ENCODE peak calls at places on chromosomes 11 and 22, in four cellular contexts. U, X, O and V are unnamed samples.

GRCh38 chr11:67584205-67584880 is 731 bp downstream of the GSTP1 start:
- DNase-seq in U (peak), X (peak), O (no peak), V (no peak)

GRCh38 chr11:102346456-102346747 is 612 bp upstream of the BIRC2 start:
- DNase-seq in U (no peak), X (no peak), O (no peak), V (no peak)

GRCh38 chr11:84564180-84564866 is 1062.8 kb downstream of the DLG2 start:
- DNase-seq in U (peak), X (no peak), O (peak), V (no peak)

GRCh38 chr11:119389611-119390254 is 8.2 kb upstream of the USP2 start:
- DNase-seq in U (no peak), X (no peak), O (no peak), V (no peak)

GRCh38 chr11:10304495-10305261 is at the start of gene ADM:
- DNase-seq in U (peak), X (peak), O (peak), V (peak)

GRCh38 chr11:20584093-20584774 is 15.2 kb upstream of the SLC6A5 start:
- DNase-seq in U (no peak), X (no peak), O (no peak), V (no peak)

GRCh38 chr11:66259976-66260375 is 8.5 kb upstream of the RAB1B start:
- DNase-seq in U (no peak), X (no peak), O (no peak), V (no peak)

GRCh38 chr11:61542024-61542461 is 33.5 kb downstream of the LRRC10B start:
- DNase-seq in U (no peak), X (no peak), O (no peak), V (no peak)

GRCh38 chr22:46010177-46010867 is 33.4 kb upstream of the WNT7B start:
- DNase-seq in U (peak), X (no peak), O (no peak), V (no peak)

GRCh38 chr11:82714346-82715174 is 19.1 kb downstream of the FAM181B start:
- DNase-seq in U (peak), X (no peak), O (peak), V (no peak)

GRCh38 chr11:35878736-35879135 is 65.1 kb upstream of the LDLRAD3 start:
- DNase-seq in U (no peak), X (no peak), O (no peak), V (no peak)

GRCh38 chr11:121533556-121534050 is 80.8 kb upstream of the SORL1-AS1 start:
- DNase-seq in U (no peak), X (peak), O (no peak), V (no peak)

GRCh38 chr11:121538054-121538453 is 85.3 kb upstream of the SORL1-AS1 start:
- DNase-seq in U (no peak), X (no peak), O (no peak), V (no peak)

GRCh38 chr11:121536116-121536515 is 83.3 kb upstream of the SORL1-AS1 start:
- DNase-seq in U (no peak), X (no peak), O (no peak), V (no peak)

GRCh38 chr11:121535122-121535796 is 82.5 kb upstream of the SORL1-AS1 start:
- DNase-seq in U (peak), X (no peak), O (no peak), V (no peak)

DNA sequence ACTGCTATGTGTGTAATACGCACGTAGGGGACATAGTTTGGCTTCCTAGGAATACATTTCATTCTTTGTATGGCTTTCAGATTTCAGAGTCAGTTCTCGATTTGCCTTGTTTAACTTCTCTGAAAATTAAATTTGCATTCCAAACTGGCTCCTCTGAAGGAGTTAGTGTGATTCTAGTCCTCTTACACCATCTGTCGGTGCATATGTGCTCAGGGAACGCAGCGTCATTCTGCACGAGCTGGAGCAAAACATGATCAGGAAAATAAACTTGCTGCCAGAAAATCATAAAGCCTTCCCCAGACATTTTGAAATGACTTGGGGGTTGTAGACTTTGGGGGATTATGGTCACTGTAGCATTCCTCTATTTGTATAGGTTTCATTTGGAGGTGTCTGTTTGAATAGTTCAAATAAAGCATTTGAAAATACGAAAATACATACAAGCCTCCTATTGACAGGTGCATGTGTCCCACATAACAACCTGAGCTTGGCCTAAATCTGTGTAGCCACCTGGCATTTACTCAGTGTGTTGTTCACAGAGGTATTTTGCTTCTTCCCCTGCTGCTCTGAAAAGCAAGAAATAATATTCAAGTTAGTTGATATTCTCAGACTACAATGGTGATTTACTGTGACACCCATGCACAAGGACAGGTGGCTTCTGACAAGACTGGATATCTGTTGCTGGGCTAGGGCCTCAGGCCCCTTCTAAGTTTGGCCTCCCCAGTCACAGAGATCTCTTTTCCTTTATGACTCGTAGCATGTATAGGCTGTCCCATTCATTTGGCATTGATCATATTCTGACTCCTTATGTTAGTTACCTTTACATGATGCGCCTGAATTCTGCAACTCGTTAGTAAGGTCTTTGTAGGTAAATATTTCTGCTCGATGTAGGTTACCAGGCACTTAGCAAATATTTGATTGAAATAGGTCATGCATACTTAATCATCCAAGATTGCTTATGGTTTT is 81.6 kb upstream of the SORL1-AS1 start:
- DNase-seq in U (peak), X (peak), O (no peak), V (no peak)
- TF ChIP-seq CTCF in U (peak), X (no peak), O (peak), V (no peak)

GRCh38 chr11:8329336-8329735 is 65.7 kb upstream of the LMO1 start:
- DNase-seq in U (no peak), X (no peak), O (no peak), V (no peak)
- TF ChIP-seq CTCF in U (no peak), X (no peak), O (no peak), V (no peak)

GRCh38 chr11:112004389-112004788 is 20.8 kb upstream of the DLAT start:
- DNase-seq in U (no peak), X (no peak), O (peak), V (no peak)
- TF ChIP-seq CTCF in U (peak), X (no peak), O (peak), V (peak)

DNA sequence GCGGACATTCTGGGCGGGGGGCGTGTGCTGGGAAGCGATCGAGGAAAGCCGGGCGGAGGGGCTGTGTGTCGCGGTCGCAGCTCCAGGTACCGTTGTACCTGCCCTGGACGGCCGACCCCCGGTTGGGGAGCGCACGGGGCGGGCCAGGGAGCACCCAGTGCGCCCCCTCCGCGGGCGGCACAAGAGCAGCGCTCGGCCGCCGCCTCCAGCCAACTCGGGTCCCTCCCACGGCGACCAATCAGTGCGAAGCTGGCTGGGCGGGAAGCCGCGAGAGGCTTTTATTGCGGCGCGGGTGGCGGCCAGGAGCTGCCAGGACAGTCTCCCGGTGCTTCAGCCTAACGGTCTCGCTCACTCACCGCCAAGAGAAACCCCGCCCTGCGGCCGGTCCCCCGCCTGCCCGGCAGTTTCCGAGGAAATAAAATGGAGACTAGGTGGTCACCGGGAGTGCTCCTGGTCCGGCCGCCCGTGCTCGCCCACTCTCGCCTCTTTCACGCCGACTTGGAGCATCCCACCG is 1.7 kb downstream of the NCAM1 start:
- DNase-seq in U (peak), X (no peak), O (no peak), V (peak)
- TF ChIP-seq CTCF in U (no peak), X (no peak), O (no peak), V (no peak)

DNA sequence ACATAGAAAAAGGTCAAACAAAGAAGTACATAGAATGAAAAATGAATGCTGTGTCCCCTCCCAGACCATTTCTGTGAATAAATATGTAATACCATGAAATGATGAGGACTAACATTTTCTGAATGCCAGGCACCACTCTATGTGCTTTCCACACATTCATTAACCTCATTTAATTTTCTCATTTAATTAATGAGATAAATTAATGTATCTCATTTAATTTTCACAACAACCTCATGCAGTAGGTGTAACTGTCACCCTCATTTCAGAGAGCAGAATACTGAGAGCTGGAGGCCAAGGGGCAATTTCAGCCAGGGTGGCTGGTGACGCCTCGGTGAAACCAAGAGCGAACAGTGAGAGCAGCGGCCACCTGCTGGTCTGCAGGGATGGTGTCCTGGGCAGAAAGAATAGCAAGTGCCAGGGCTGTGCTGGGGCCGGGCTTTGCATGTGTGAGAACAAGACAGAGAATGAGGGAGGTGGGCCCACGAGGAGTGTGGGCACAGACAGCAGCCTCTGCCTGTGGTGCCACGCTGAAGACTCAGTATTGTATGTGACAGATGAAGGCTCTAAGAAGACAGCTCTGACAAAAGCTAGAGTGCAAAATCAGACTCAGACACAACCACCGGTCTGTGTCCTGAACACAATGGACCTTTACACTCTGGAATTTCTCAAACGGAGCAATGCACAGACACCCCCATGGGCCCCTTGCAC is 1.8 kb upstream of the SERPIND1 start:
- DNase-seq in U (no peak), X (no peak), O (no peak), V (no peak)
- TF ChIP-seq CTCF in U (no peak), X (no peak), O (peak), V (peak)

DNA sequence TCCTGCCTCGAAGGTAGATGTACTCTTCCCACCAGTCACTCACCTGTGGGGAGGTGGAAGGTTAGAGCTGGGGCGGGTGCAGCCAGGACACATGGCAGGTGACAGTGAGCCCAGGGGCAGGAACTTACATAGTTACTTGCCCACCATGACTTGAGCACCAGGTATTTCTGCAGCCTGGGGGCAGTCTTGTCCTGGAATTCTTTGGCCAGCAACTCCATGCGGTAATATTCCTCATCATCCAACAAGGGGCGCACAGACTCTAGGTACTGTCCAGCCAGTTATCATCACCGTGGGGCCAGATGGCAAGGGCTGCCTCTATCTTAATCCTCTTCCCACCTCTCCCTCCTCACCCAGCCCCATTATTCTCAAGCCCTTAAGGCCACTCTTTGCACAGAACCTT is 2.2 kb downstream of the CPT1B start:
- DNase-seq in U (peak), X (no peak), O (peak), V (no peak)
- TF ChIP-seq CTCF in U (peak), X (no peak), O (peak), V (peak)

GRCh38 chr11:32870676-32871075 is 21.9 kb upstream of the QSER1 start:
- DNase-seq in U (no peak), X (no peak), O (no peak), V (no peak)
- TF ChIP-seq CTCF in U (peak), X (no peak), O (peak), V (peak)

GRCh38 chr11:64766881-64767280 is 7.1 kb upstream of the PYGM start:
- DNase-seq in U (no peak), X (no peak), O (no peak), V (no peak)
- TF ChIP-seq CTCF in U (no peak), X (no peak), O (no peak), V (no peak)